ENCODE peak calls at places on chromosomes 1 and 21, in four cellular contexts. A, D, O and R are unnamed samples.
A peak's percentile ranks its signal among the peaks of the same experiment; 100 is the strongest.

GRCh38 chr1:174982971-174983689 is 16.6 kb upstream of the CACYBP start:
- DNase-seq in A (peak; percentile 15), D (peak; percentile 73), O (no peak), R (peak; percentile 12)

GRCh38 chr21:33339135-33339534 is 14.4 kb downstream of the IFNAR1 start:
- DNase-seq in A (no peak), D (no peak), O (no peak), R (no peak)

GRCh38 chr1:247079141-247079874 is 697 bp upstream of the ZNF670 start:
- DNase-seq in A (no peak), D (peak; percentile 32), O (no peak), R (no peak)

GRCh38 chr1:210362526-210362925 is 33.8 kb downstream of the HHAT start:
- DNase-seq in A (peak; percentile 29), D (no peak), O (no peak), R (no peak)

GRCh38 chr1:178577882-178578281 is 65.0 kb downstream of the TEX35 start:
- DNase-seq in A (no peak), D (no peak), O (no peak), R (no peak)

GRCh38 chr1:11045428-11046269 is 1.4 kb downstream of the MASP2 start:
- DNase-seq in A (no peak), D (no peak), O (no peak), R (no peak)

GRCh38 chr1:3515774-3516480 is 61.5 kb downstream of the ARHGEF16 start:
- DNase-seq in A (peak; percentile 46), D (no peak), O (no peak), R (no peak)

GRCh38 chr1:18238190-18238589 is 130.6 kb downstream of the IGSF21 start:
- DNase-seq in A (no peak), D (no peak), O (no peak), R (no peak)

GRCh38 chr1:26275580-26276431 is 4.1 kb upstream of the SH3BGRL3 start:
- DNase-seq in A (peak; percentile 83), D (peak; percentile 87), O (peak; percentile 79), R (peak; percentile 72)

GRCh38 chr1:101278238-101278637 is 41.4 kb downstream of the S1PR1 start:
- DNase-seq in A (no peak), D (no peak), O (no peak), R (no peak)

GRCh38 chr1:188043536-188044245 is 1214.9 kb downstream of the PLA2G4A start:
- DNase-seq in A (no peak), D (no peak), O (no peak), R (no peak)

GRCh38 chr1:1619917-1620361 is 4.6 kb downstream of the MIB2 start:
- DNase-seq in A (no peak), D (no peak), O (no peak), R (no peak)

GRCh38 chr1:117883620-117884019 is 45.8 kb downstream of the GDAP2 start:
- DNase-seq in A (no peak), D (no peak), O (no peak), R (no peak)

GRCh38 chr1:30845891-30846290 is 62.7 kb downstream of the SDC3 start:
- DNase-seq in A (no peak), D (no peak), O (no peak), R (no peak)

GRCh38 chr21:38258803-38259485 is 2.2 kb downstream of the KCNJ15 start:
- DNase-seq in A (peak; percentile 53), D (no peak), O (no peak), R (no peak)

GRCh38 chr1:214188835-214189234 is 92.1 kb upstream of the SMYD2 start:
- DNase-seq in A (no peak), D (no peak), O (no peak), R (no peak)

GRCh38 chr1:13661539-13661938 is 38.4 kb upstream of the PRDM2 start:
- DNase-seq in A (peak; percentile 41), D (no peak), O (no peak), R (no peak)